ENCODE peak calls at places on chromosomes 7 and 10, in seven cellular contexts. P is tibial artery; W is uterus; H is mesendoderm; J is heart right ventricle; R is CD8-positive, alpha-beta T cell; S is lower lobe of right lung. K is an unnamed sample.

GRCh38 chr7:157690833-157691382 is 354.1 kb downstream of the DNAJB6 start:
- DNase-seq in S (no peak), P (peak; percentile 65), J (peak; percentile 75), W (no peak), R (no peak), H (peak; percentile 94), K (no peak)

GRCh38 chr10:93259126-93259525 is 185.4 kb downstream of the CYP26A1 start:
- DNase-seq in S (no peak), R (no peak), H (no peak), P (no peak), J (no peak), W (no peak), K (no peak)

GRCh38 chr10:90592903-90593302 is 264.9 kb downstream of the HTR7 start:
- DNase-seq in R (no peak), S (no peak), H (peak; percentile 82), P (peak; percentile 68), J (peak; percentile 24), W (no peak), K (no peak)

GRCh38 chr10:105538933-105539332 is 897.8 kb downstream of the SORCS3 start:
- DNase-seq in W (no peak), H (peak; percentile 82), S (no peak), P (no peak), J (no peak), R (no peak), K (no peak)

GRCh38 chr10:100364735-100365391 is 17.8 kb downstream of the SCD start:
- DNase-seq in P (peak; percentile 86), J (peak; percentile 79), W (peak; percentile 79), S (peak; percentile 81), H (peak; percentile 96), R (no peak), K (no peak)

GRCh38 chr10:35822316-35822715 is 180.2 kb upstream of the FZD8 start:
- DNase-seq in P (peak; percentile 99), J (peak; percentile 67), H (peak; percentile 97), R (no peak), W (peak; percentile 75), S (peak; percentile 80), K (no peak)

GRCh38 chr10:102233997-102234396 is 7.3 kb downstream of the PITX3 start:
- DNase-seq in P (no peak), H (no peak), W (no peak), S (no peak), R (no peak), J (no peak), K (no peak)

GRCh38 chr7:151871904-151872303 is 5.0 kb downstream of the PRKAG2 start:
- DNase-seq in H (no peak), W (no peak), R (no peak), P (no peak), J (no peak), S (no peak), K (no peak)

GRCh38 chr10:118332247-118332646 is 9.9 kb downstream of the FAM204A start:
- DNase-seq in W (no peak), P (no peak), H (peak; percentile 29), J (no peak), R (no peak), S (no peak), K (no peak)

GRCh38 chr7:106313456-106313891 is 28.7 kb upstream of the NAMPT start:
- DNase-seq in S (no peak), H (no peak), P (no peak), R (no peak), J (no peak), W (no peak), K (no peak)

GRCh38 chr10:7846591-7846990 is 28.3 kb downstream of the TAF3 start:
- DNase-seq in S (no peak), H (no peak), J (no peak), R (no peak), W (no peak), P (no peak), K (no peak)

GRCh38 chr7:106999023-106999422 is 45.5 kb upstream of the PRKAR2B start:
- DNase-seq in H (no peak), R (no peak), P (no peak), S (no peak), J (no peak), W (no peak), K (no peak)

GRCh38 chr10:11886138-11886474 is 63.0 kb downstream of the PROSER2 start:
- DNase-seq in P (no peak), W (no peak), J (no peak), R (no peak), H (no peak), S (peak; percentile 19), K (no peak)

GRCh38 chr10:72274213-72274729 is 547 bp downstream of the DDIT4 start:
- DNase-seq in H (no peak), P (no peak), J (no peak), S (peak; percentile 52), W (no peak), R (no peak), K (no peak)

GRCh38 chr7:122726881-122727280 is 24.2 kb upstream of the RNF148 start:
- DNase-seq in J (no peak), S (no peak), W (no peak), P (no peak), R (no peak), H (no peak), K (no peak)

GRCh38 chr10:30518907-30519306 is 84.9 kb downstream of the MAP3K8 start:
- DNase-seq in H (no peak), J (no peak), S (no peak), P (no peak), R (no peak), W (no peak), K (no peak)

GRCh38 chr10:107502263-107502979 is 337.9 kb upstream of the SORCS1 start:
- DNase-seq in J (no peak), R (no peak), P (no peak), S (no peak), W (no peak), H (no peak), K (no peak)

GRCh38 chr10:131221632-131222277 is 89.8 kb downstream of the TCERG1L start:
- DNase-seq in S (peak; percentile 22), P (no peak), W (no peak), J (no peak), R (no peak), H (no peak), K (no peak)

GRCh38 chr7:132030161-132030568 is 473.7 kb upstream of the PODXL start:
- DNase-seq in P (no peak), J (peak; percentile 61), R (no peak), H (peak; percentile 70), S (no peak), W (peak; percentile 19), K (no peak)

GRCh38 chr10:16689636-16690035 is 127.6 kb downstream of the RSU1 start:
- DNase-seq in P (no peak), S (no peak), W (no peak), R (no peak), J (no peak), H (no peak), K (no peak)

GRCh38 chr10:12400266-12400931 is 51.1 kb downstream of the CAMK1D start:
- DNase-seq in S (no peak), J (no peak), W (no peak), H (no peak), R (no peak), P (no peak), K (no peak)

GRCh38 chr10:62597226-62597625 is 207.3 kb upstream of the ADO start:
- DNase-seq in W (no peak), H (no peak), S (no peak), J (no peak), P (no peak), R (no peak), K (no peak)

GRCh38 chr10:98376485-98376884 is 38.5 kb downstream of the PYROXD2 start:
- DNase-seq in S (no peak), R (no peak), W (no peak), J (no peak), P (no peak), H (no peak), K (no peak)

GRCh38 chr10:1423676-1424253 is 313.6 kb downstream of the ADARB2 start:
- DNase-seq in J (no peak), W (no peak), H (no peak), S (no peak), P (no peak), R (no peak), K (no peak)
- H3K4me1 ChIP-seq in J (no peaks in the 10 kb centered on the region), W (no peaks in the 10 kb centered on the region), H (no peaks in the 10 kb centered on the region), S (no peaks in the 10 kb centered on the region), P (no peaks in the 10 kb centered on the region), R (no peaks in the 10 kb centered on the region), K (no peaks in the 10 kb centered on the region)

GRCh38 chr10:48365668-48366067 is 59.2 kb downstream of the MAPK8 start:
- DNase-seq in S (no peak), P (no peak), R (no peak), H (no peak), W (no peak), J (no peak), K (no peak)
- H3K27ac ChIP-seq in S (no peak overlapping the region), P (no peak overlapping the region), R (no peak overlapping the region), H (no peak overlapping the region), W (no peak overlapping the region), J (no peak overlapping the region), K (no peak overlapping the region)

GRCh38 chr10:32346551-32347362 is at the start of gene EPC1:
- DNase-seq in H (peak; percentile 92), R (peak; percentile 78), W (peak; percentile 89), J (peak; percentile 91), S (peak; percentile 90), P (peak; percentile 93), K (peak; percentile 80)
- H3K4me1 ChIP-seq in H (peaks cover 2% of the 10 kb centered on the region), R (peaks cover 41% of the 10 kb centered on the region), W (peaks cover 7% of the 10 kb centered on the region), J (peaks cover 58% of the 10 kb centered on the region), S (peaks cover 73% of the 10 kb centered on the region), P (peaks cover 21% of the 10 kb centered on the region), K (peaks cover 57% of the 10 kb centered on the region)

DNA sequence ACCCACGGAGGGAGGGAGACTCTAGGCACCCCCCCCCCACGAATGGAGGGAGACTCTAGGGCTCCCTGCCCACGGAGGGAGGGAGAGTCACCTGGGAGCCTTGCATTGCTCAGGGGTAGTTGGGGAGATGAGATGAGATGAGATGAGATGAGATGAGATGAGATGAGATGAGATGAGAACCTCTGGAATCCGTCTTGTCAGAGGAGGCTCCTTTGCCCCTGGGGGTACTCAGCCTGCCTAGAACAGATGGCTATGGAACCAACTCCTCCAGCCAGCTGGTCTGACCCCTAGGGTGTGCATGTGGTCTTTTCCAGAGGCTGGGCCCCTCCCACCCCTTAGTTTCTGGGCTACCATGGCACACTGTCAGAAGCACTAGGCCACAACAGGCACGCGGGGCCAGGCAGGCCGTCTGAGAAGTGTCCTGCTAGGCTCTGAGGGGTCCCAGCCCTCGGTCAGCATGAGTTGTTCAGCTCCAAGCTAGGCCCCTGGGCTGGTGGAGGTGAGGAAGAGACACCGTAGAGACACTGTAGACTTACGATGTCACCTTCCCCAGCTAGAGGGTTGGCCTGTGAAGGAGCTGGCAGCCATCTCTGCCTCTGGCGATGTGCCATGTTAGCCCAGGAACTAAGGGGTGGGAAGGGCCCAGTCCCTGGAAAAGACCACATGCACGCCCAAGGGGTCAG is 8.8 kb downstream of the TSPAN15 start:
- DNase-seq in J (no peak), W (no peak), S (no peak), H (no peak), P (no peak), R (no peak), K (no peak)
- H3K27ac ChIP-seq in J (peak overlapping the region; percentile 66), W (peak overlapping the region; percentile 31), S (peak overlapping the region; percentile 64), H (no peak overlapping the region), P (peak overlapping the region; percentile 67), R (no peak overlapping the region), K (no peak overlapping the region)

GRCh38 chr7:1644341-1645070 is 25.6 kb upstream of the ELFN1 start:
- DNase-seq in H (no peak), P (no peak), S (peak; percentile 29), R (no peak), W (no peak), J (no peak), K (no peak)
- H3K4me1 ChIP-seq in H (no peaks in the 10 kb centered on the region), P (peaks cover 25% of the 10 kb centered on the region), S (no peaks in the 10 kb centered on the region), R (no peaks in the 10 kb centered on the region), W (no peaks in the 10 kb centered on the region), J (peaks cover 22% of the 10 kb centered on the region), K (no peaks in the 10 kb centered on the region)

K was measured in CD8-positive, alpha-beta memory T cell.